ENCODE peak calls at places on chromosomes 7 and 10, in six cellular contexts. K is thoracic aorta, Z is fibroblast of lung, J is heart right ventricle, G is neural progenitor cell, A is IMR-90. O is an unnamed sample.

GRCh38 chr10:93894516-93895378 is 969 bp downstream of the SLC35G1 start:
- DNase-seq in K (no peak), Z (no peak), J (no peak), G (no peak), A (peak), O (no peak)

GRCh38 chr10:22805304-22805703 is 90.9 kb upstream of the PIP4K2A start:
- DNase-seq in K (no peak), Z (peak), J (no peak), G (no peak), A (peak), O (no peak)

GRCh38 chr7:16587785-16588184 is 57.8 kb downstream of the ANKMY2 start:
- DNase-seq in K (no peak), Z (no peak), J (peak), G (peak), A (no peak), O (no peak)

GRCh38 chr10:128013626-128014025 is 106.7 kb downstream of the PTPRE start:
- DNase-seq in K (no peak), Z (no peak), J (no peak), G (no peak), A (no peak), O (peak)

GRCh38 chr7:521221-522070 is 1.8 kb upstream of the PDGFA start:
- DNase-seq in K (no peak), Z (peak), J (peak), G (peak), A (peak), O (no peak)

GRCh38 chr7:110179037-110179436 is 911.9 kb upstream of the LRRN3 start:
- DNase-seq in K (no peak), Z (no peak), J (no peak), G (no peak), A (peak), O (no peak)

GRCh38 chr10:127738512-127739424 is 1.8 kb downstream of the FOXI2 start:
- DNase-seq in K (no peak), Z (no peak), J (no peak), G (peak), A (no peak), O (peak)

GRCh38 chr10:80609331-80609730 is 71.6 kb downstream of the SH2D4B start:
- DNase-seq in K (no peak), Z (no peak), J (no peak), G (no peak), A (no peak), O (no peak)

GRCh38 chr7:86926732-86927131 is 132.7 kb downstream of the ELAPOR2 start:
- DNase-seq in K (no peak), Z (peak), J (no peak), G (peak), A (peak), O (peak)

GRCh38 chr7:137402535-137403258 is 59.2 kb upstream of the PTN start:
- DNase-seq in K (no peak), Z (no peak), J (no peak), G (peak), A (no peak), O (no peak)

GRCh38 chr10:36344240-36344639 is 702.1 kb upstream of the FZD8 start:
- DNase-seq in K (no peak), Z (peak), J (no peak), G (no peak), A (peak), O (no peak)

GRCh38 chr10:24551161-24551560 is 172.5 kb downstream of the ARHGAP21 start:
- DNase-seq in K (no peak), Z (no peak), J (no peak), G (no peak), A (no peak), O (peak)

GRCh38 chr10:46528171-46528671 is 28.2 kb downstream of the GPRIN2 start:
- DNase-seq in K (no peak), Z (no peak), J (no peak), G (no peak), A (no peak), O (no peak)

GRCh38 chr7:127107601-127108007 is 145.1 kb downstream of the GRM8 start:
- DNase-seq in K (no peak), Z (peak), J (peak), G (peak), A (peak), O (peak)

GRCh38 chr7:23315366-23315765 is 16.2 kb downstream of the MALSU1 start:
- DNase-seq in K (no peak), Z (peak), J (no peak), G (no peak), A (no peak), O (peak)

GRCh38 chr7:39248041-39248692 is 270.5 kb downstream of the POU6F2 start:
- DNase-seq in K (no peak), Z (no peak), J (no peak), G (no peak), A (no peak), O (no peak)

GRCh38 chr10:110353244-110354119 is 48.8 kb upstream of the SMNDC1 start:
- DNase-seq in K (no peak), Z (peak), J (no peak), G (peak), A (peak), O (peak)

GRCh38 chr10:71486465-71487114 is 89.9 kb downstream of the CDH23 start:
- DNase-seq in K (no peak), Z (peak), J (no peak), G (peak), A (peak), O (peak)

GRCh38 chr10:50917486-50917885 is 32.1 kb upstream of the A1CF start:
- DNase-seq in K (no peak), Z (peak), J (no peak), G (no peak), A (peak), O (peak)

GRCh38 chr7:26284995-26285632 is 6.5 kb upstream of the SNX10 start:
- DNase-seq in K (no peak), Z (no peak), J (no peak), G (peak), A (no peak), O (peak)

GRCh38 chr7:31553636-31554035 is 39.7 kb downstream of the ITPRID1 start:
- DNase-seq in K (no peak), Z (no peak), J (no peak), G (no peak), A (no peak), O (no peak)

GRCh38 chr7:106367664-106368063 is 82.9 kb upstream of the NAMPT start:
- DNase-seq in K (no peak), Z (no peak), J (no peak), G (no peak), A (no peak), O (no peak)

GRCh38 chr7:51344406-51344805 is 27.8 kb upstream of the COBL start:
- DNase-seq in K (no peak), Z (peak), J (no peak), G (no peak), A (no peak), O (peak)

GRCh38 chr7:381211-382117 is 91.5 kb downstream of the FOXL3 start:
- DNase-seq in K (no peak), Z (no peak), J (no peak), G (no peak), A (no peak), O (no peak)

GRCh38 chr10:28806951-28807759 is 129.8 kb downstream of the BAMBI start:
- DNase-seq in K (no peak), Z (no peak), J (no peak), G (no peak), A (no peak), O (no peak)

GRCh38 chr10:21712975-21713374 is 178.9 kb downstream of the MLLT10 start:
- DNase-seq in K (no peak), Z (no peak), J (no peak), G (no peak), A (no peak), O (no peak)

GRCh38 chr7:47552631-47553030 is 29.3 kb downstream of the TNS3 start:
- DNase-seq in K (no peak), Z (peak), J (no peak), G (no peak), A (peak), O (peak)

GRCh38 chr7:40726559-40726958 is 591.8 kb downstream of the SUGCT start:
- DNase-seq in K (no peak), Z (no peak), J (no peak), G (no peak), A (no peak), O (peak)

GRCh38 chr7:152464312-152465117 is 28.7 kb upstream of the KMT2C start:
- DNase-seq in K (peak), Z (peak), J (peak), G (peak), A (peak), O (peak)

GRCh38 chr7:104252409-104253134 is 44.8 kb upstream of the ORC5 start:
- DNase-seq in K (no peak), Z (no peak), J (no peak), G (no peak), A (no peak), O (peak)

GRCh38 chr7:97022451-97023306 is 2.0 kb downstream of the DLX5 start:
- DNase-seq in K (no peak), Z (no peak), J (no peak), G (peak), A (no peak), O (no peak)
- H3K4me3 ChIP-seq in K (no peak), Z (no peak), J (no peak), G (no peak), A (no peak), O (peak)

GRCh38 chr10:59633063-59633462 is 76.6 kb downstream of the SLC16A9 start:
- DNase-seq in K (no peak), Z (no peak), J (no peak), G (no peak), A (no peak), O (no peak)
- TF ChIP-seq CTCF in K (no peak), Z (no peak), J (no peak), G (peak), A (no peak), O (no peak)

DNA sequence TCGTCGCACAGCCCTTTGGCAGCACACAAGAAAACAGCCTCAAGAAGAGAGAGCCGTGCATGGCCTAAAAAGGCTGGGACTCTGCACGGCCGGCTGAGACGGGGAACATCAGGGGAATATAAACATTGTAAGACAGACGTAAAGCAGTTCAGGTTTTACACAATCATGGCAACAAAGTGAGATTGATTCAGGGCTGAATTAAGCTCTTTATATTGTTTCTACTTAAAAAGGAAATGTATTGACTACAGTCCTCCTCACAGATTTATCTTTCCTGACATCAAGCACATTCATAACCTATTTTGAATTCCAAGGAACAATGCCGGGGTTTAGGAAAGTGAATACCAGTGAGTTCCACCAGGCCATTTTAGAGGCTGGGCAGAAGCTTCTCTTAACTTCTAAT is 25.2 kb downstream of the SORBS1 start:
- DNase-seq in K (no peak), Z (peak), J (no peak), G (no peak), A (no peak), O (no peak)
- H3K4me3 ChIP-seq in K (peak), Z (no peak), J (no peak), G (no peak), A (no peak), O (no peak)

GRCh38 chr7:4131043-4131442 is 551.1 kb upstream of the FOXK1 start:
- DNase-seq in K (no peak), Z (no peak), J (no peak), G (peak), A (no peak), O (no peak)
- TF ChIP-seq CTCF in K (no peak), Z (no peak), J (no peak), G (peak), A (no peak), O (no peak)